ENCODE peak calls at places on chromosomes 11 and 22, in six cellular contexts. One of them, this sample, is unnamed.

GRCh38 chr22:48379371-48379770 is 1448.3 kb downstream of the BRD1 start:
- DNase-seq in amniotic stem cell: no peak
- DNase-seq in WERI-Rb-1: no peak
- DNase-seq in RWPE1: no peak
- DNase-seq in ovary: no peak
- DNase-seq in substantia nigra: no peak
- DNase-seq in this sample: no peak

GRCh38 chr11:118436639-118437045 is 350 bp downstream of the KMT2A start:
- DNase-seq in amniotic stem cell: no peak
- DNase-seq in WERI-Rb-1: peak
- DNase-seq in RWPE1: peak
- DNase-seq in ovary: no peak
- DNase-seq in substantia nigra: no peak
- DNase-seq in this sample: no peak

GRCh38 chr22:41831383-41831782 is 1.5 kb upstream of the SREBF2 start:
- DNase-seq in amniotic stem cell: no peak
- DNase-seq in WERI-Rb-1: no peak
- DNase-seq in RWPE1: no peak
- DNase-seq in ovary: no peak
- DNase-seq in substantia nigra: no peak
- DNase-seq in this sample: no peak

GRCh38 chr22:40423882-40424640 is 53.7 kb downstream of the SGSM3 start:
- DNase-seq in amniotic stem cell: no peak
- DNase-seq in WERI-Rb-1: no peak
- DNase-seq in RWPE1: no peak
- DNase-seq in ovary: no peak
- DNase-seq in substantia nigra: no peak
- DNase-seq in this sample: no peak

GRCh38 chr11:58573451-58574104 is 2.1 kb downstream of the LPXN start:
- DNase-seq in amniotic stem cell: peak
- DNase-seq in WERI-Rb-1: no peak
- DNase-seq in RWPE1: peak
- DNase-seq in ovary: peak
- DNase-seq in substantia nigra: no peak
- DNase-seq in this sample: no peak

GRCh38 chr11:123174196-123175183 is 20.6 kb downstream of the CLMP start:
- DNase-seq in amniotic stem cell: peak
- DNase-seq in WERI-Rb-1: no peak
- DNase-seq in RWPE1: peak
- DNase-seq in ovary: peak
- DNase-seq in substantia nigra: no peak
- DNase-seq in this sample: no peak

GRCh38 chr11:18927550-18928322 is 11.5 kb downstream of the MRGPRX1 start:
- DNase-seq in amniotic stem cell: no peak
- DNase-seq in WERI-Rb-1: no peak
- DNase-seq in RWPE1: peak
- DNase-seq in ovary: no peak
- DNase-seq in substantia nigra: no peak
- DNase-seq in this sample: no peak

GRCh38 chr11:83051760-83052671 is 19.7 kb downstream of the RAB30 start:
- DNase-seq in amniotic stem cell: peak
- DNase-seq in WERI-Rb-1: peak
- DNase-seq in RWPE1: peak
- DNase-seq in ovary: peak
- DNase-seq in substantia nigra: no peak
- DNase-seq in this sample: peak

GRCh38 chr11:8717544-8717875 is 34.9 kb downstream of the RPL27A start:
- DNase-seq in amniotic stem cell: no peak
- DNase-seq in WERI-Rb-1: no peak
- DNase-seq in RWPE1: no peak
- DNase-seq in ovary: no peak
- DNase-seq in substantia nigra: no peak
- DNase-seq in this sample: no peak

GRCh38 chr22:41966607-41967240 is 2.5 kb upstream of the SEPTIN3 start:
- DNase-seq in amniotic stem cell: peak
- DNase-seq in WERI-Rb-1: peak
- DNase-seq in RWPE1: peak
- DNase-seq in ovary: no peak
- DNase-seq in substantia nigra: no peak
- DNase-seq in this sample: peak

GRCh38 chr11:131408011-131408640 is 37.7 kb downstream of the NTM start:
- DNase-seq in amniotic stem cell: no peak
- DNase-seq in WERI-Rb-1: peak
- DNase-seq in RWPE1: peak
- DNase-seq in ovary: no peak
- DNase-seq in substantia nigra: no peak
- DNase-seq in this sample: peak

GRCh38 chr11:61833478-61833877 is 5.4 kb downstream of the FADS2 start:
- DNase-seq in amniotic stem cell: no peak
- DNase-seq in WERI-Rb-1: no peak
- DNase-seq in RWPE1: no peak
- DNase-seq in ovary: no peak
- DNase-seq in substantia nigra: no peak
- DNase-seq in this sample: no peak

GRCh38 chr11:43830928-43831440 is 49.6 kb upstream of the ALKBH3 start:
- DNase-seq in amniotic stem cell: peak
- DNase-seq in WERI-Rb-1: no peak
- DNase-seq in RWPE1: peak
- DNase-seq in ovary: no peak
- DNase-seq in substantia nigra: no peak
- DNase-seq in this sample: no peak

GRCh38 chr11:14184548-14184947 is 174.4 kb downstream of the RRAS2 start:
- DNase-seq in amniotic stem cell: no peak
- DNase-seq in WERI-Rb-1: no peak
- DNase-seq in RWPE1: no peak
- DNase-seq in ovary: no peak
- DNase-seq in substantia nigra: no peak
- DNase-seq in this sample: no peak

GRCh38 chr22:37254206-37254866 is 10.3 kb upstream of the RAC2 start:
- DNase-seq in amniotic stem cell: peak
- DNase-seq in WERI-Rb-1: no peak
- DNase-seq in RWPE1: no peak
- DNase-seq in ovary: no peak
- DNase-seq in substantia nigra: no peak
- DNase-seq in this sample: no peak

This sample was measured in D341Med.